ENCODE peak calls at places on chromosomes 1 and 21, in five cellular contexts. C, J, W, X and T are unnamed samples. For H3K27me3, the result is how much of the 10 kb centered on the place peaks cover.

GRCh38 chr1:218499021-218499691 is 154.0 kb downstream of the TGFB2 start:
- DNase-seq in C (no peak), J (no peak), X (peak), W (no peak), T (peak)

GRCh38 chr1:175203570-175203969 is 11.0 kb upstream of the KIAA0040 start:
- DNase-seq in C (no peak), J (no peak), W (no peak), X (no peak), T (no peak)

GRCh38 chr1:150273310-150273709 is 720 bp downstream of the C1orf54 start:
- DNase-seq in X (no peak), J (no peak), W (no peak), C (no peak), T (no peak)

GRCh38 chr1:41558761-41559171 is 74.3 kb upstream of the EDN2 start:
- DNase-seq in W (no peak), J (no peak), X (no peak), C (no peak), T (no peak)

GRCh38 chr1:19955529-19956170 is 23.8 kb downstream of the PLA2G2A start:
- DNase-seq in J (no peak), C (no peak), X (no peak), W (no peak), T (no peak)

GRCh38 chr21:29642551-29643245 is 297.1 kb downstream of the GRIK1 start:
- DNase-seq in J (no peak), W (no peak), C (no peak), X (no peak), T (no peak)

GRCh38 chr21:37373539-37373938 is 7.0 kb downstream of the DYRK1A start:
- DNase-seq in W (no peak), X (no peak), C (no peak), J (no peak), T (no peak)

GRCh38 chr1:202692959-202693555 is 17.2 kb downstream of the SYT2 start:
- DNase-seq in X (peak), J (peak), C (peak), W (peak), T (peak)

GRCh38 chr1:181151378-181152326 is 63.2 kb downstream of the IER5 start:
- DNase-seq in X (peak), J (peak), C (no peak), W (no peak), T (no peak)

GRCh38 chr1:216626394-216627067 is 96.7 kb downstream of the ESRRG start:
- DNase-seq in X (no peak), W (no peak), J (no peak), C (no peak), T (no peak)

GRCh38 chr1:210536263-210536961 is 207.7 kb downstream of the HHAT start:
- DNase-seq in C (peak), X (no peak), J (peak), W (no peak), T (no peak)

GRCh38 chr1:32946413-32946812 is 18.2 kb downstream of the RNF19B start:
- DNase-seq in J (no peak), X (no peak), C (no peak), W (no peak), T (no peak)

GRCh38 chr1:157782946-157783345 is 6.0 kb upstream of the FCRL2 start:
- DNase-seq in C (no peak), W (no peak), J (no peak), X (no peak), T (no peak)

GRCh38 chr1:192632188-192632587 is 3.8 kb upstream of the RGS13 start:
- DNase-seq in C (no peak), J (no peak), W (no peak), X (no peak), T (no peak)

GRCh38 chr1:95118019-95118499 is 904 bp downstream of the TLCD4 start:
- DNase-seq in C (no peak), X (peak), J (no peak), W (no peak), T (no peak)

GRCh38 chr21:36260802-36261201 is 59.2 kb upstream of the MORC3 start:
- DNase-seq in W (no peak), J (no peak), X (no peak), C (no peak), T (no peak)

GRCh38 chr1:89407355-89407754 is 43.5 kb downstream of the GBP6 start:
- DNase-seq in J (no peak), C (no peak), X (peak), W (no peak), T (no peak)

GRCh38 chr1:160797861-160798273 is 1.9 kb downstream of the LY9 start:
- DNase-seq in X (no peak), J (no peak), W (peak), C (no peak), T (no peak)

GRCh38 chr1:6701437-6702153 is at the start of gene DNAJC11:
- DNase-seq in J (peak), X (peak), W (peak), C (peak), T (peak)

GRCh38 chr21:44516828-44517174 is 23.2 kb downstream of the KRTAP10-1 start:
- DNase-seq in J (no peak), W (no peak), X (no peak), C (no peak), T (no peak)

GRCh38 chr21:44514746-44515358 is 25.1 kb downstream of the KRTAP10-1 start:
- DNase-seq in J (no peak), C (no peak), X (no peak), W (no peak), T (no peak)

GRCh38 chr21:44515359-44516165 is 24.4 kb downstream of the KRTAP10-1 start:
- DNase-seq in W (no peak), C (no peak), J (no peak), X (no peak), T (no peak)

GRCh38 chr21:44517175-44517899 is 22.7 kb downstream of the KRTAP10-1 start:
- DNase-seq in W (no peak), J (peak), C (no peak), X (no peak), T (no peak)

GRCh38 chr21:44516342-44516741 is 23.7 kb downstream of the KRTAP10-1 start:
- DNase-seq in X (no peak), W (no peak), C (no peak), J (no peak), T (no peak)
- H3K27me3 ChIP-seq in X (under half), W (under half), C (under half), J (under half), T (under half)

DNA sequence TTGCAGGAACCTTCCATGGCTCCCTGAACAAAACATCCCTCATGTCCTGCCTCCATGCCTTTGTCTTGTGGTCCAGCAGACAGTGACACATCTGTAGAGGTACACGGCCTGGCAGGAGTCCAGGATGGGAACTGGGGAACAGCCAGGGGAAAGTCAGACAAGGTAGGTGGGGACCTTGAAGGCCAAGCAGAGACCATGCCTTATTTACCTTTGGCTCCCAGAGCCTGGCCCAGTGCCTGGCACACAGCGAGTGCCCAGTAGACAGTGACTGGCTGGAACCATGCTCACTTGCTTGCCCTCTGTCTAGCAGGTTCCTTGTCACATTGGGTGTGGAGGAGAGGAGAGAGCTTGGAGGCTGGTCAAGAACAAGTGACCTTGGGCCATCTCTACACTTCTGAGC is 81.0 kb downstream of the BCAR3 start:
- DNase-seq in J (no peak), X (no peak), W (no peak), C (no peak), T (no peak)
- H2AFZ ChIP-seq in J (no peak), X (peak), W (no peak), C (no peak), T (no peak)

GRCh38 chr1:22870201-22870871 is 102.3 kb downstream of the LACTBL1 start:
- DNase-seq in W (no peak), J (peak), C (no peak), X (no peak), T (no peak)
- H3K4me2 ChIP-seq in W (no peak), J (peak), C (no peak), X (no peak), T (no peak)

GRCh38 chr1:2165636-2166035 is 28.9 kb downstream of the FAAP20 start:
- DNase-seq in X (no peak), W (no peak), J (no peak), C (peak), T (no peak)

GRCh38 chr1:2166695-2167094 is 27.9 kb downstream of the FAAP20 start:
- DNase-seq in C (no peak), X (no peak), W (no peak), J (no peak), T (no peak)

GRCh38 chr1:2166254-2166653 is 28.3 kb downstream of the FAAP20 start:
- DNase-seq in W (no peak), X (no peak), J (peak), C (no peak), T (no peak)

GRCh38 chr1:2160691-2161320 is 33.8 kb downstream of the FAAP20 start:
- DNase-seq in W (no peak), J (no peak), C (no peak), X (no peak), T (no peak)

GRCh38 chr1:2163205-2163604 is 31.4 kb downstream of the FAAP20 start:
- DNase-seq in J (no peak), C (no peak), W (no peak), X (no peak), T (no peak)
- H3K27me3 ChIP-seq in J (under half), C (under half), W (under half), X (under half), T (under half)

DNA sequence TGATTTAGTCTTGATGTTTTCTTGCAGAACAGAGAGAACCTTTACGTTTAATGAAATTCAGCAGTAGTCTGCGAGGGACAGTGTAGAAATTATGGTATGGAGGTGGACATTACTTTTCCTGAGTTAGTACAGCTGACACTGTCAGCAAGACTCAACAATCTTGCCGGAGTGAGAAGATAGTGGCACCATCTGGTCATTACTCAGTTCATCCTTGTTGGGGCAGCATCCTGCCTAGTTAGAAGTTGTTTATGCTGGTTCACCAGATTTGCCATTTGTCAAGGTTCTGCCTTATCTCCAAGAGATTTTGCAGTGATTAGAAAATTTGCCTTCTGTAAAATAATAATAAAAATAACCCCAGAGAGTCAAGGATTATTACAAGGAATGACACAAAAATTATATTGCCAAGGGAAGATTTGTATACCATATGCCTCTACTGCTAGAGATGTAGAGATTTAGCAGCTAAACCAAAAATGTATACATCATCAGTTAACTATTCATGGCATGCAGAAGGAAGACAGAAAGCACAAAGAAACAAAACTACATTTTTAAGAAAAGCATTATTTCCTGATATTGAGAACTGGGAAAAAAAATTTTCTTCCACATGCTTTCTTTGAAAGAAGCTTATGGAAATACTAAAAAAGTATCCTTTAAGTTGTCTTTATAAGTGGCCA is 1967.4 kb downstream of the NCAM2 start:
- DNase-seq in X (peak), W (no peak), C (no peak), J (no peak), T (no peak)
- H2AFZ ChIP-seq in X (no peak), W (no peak), C (no peak), J (no peak), T (no peak)

DNA sequence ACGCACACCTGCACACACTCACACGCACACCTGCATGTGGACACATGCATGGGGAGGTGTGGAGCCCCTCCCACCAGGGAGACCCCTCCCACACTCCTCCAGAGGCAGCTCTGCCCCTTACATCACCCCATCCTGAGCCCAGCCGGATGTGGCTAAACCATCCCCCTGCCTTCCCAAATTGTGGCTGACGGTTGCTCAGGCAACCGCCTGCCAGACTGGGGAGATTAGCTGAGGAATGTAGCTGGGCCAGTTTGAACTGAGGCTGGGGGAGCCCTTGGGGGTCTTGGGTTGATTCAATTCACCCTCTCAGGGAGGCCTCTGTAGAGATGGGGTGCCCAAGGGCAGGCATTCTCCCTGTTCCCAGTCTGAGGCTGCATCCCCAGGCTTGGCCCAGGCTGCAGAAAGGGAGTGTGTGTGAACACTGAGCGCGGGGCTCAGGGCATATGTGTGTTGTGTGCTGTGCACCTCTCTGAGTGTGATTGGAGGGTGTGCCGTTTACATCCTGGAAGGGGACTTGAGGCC is 12.9 kb downstream of the PTPRU start:
- DNase-seq in X (peak), W (no peak), J (peak), C (peak), T (peak)
- H3K4me2 ChIP-seq in X (no peak), W (no peak), J (no peak), C (peak), T (peak)